ENCODE peak calls at places on chromosome 21, in nine cellular contexts. L, X, O, V, E, T, J, I and M are unnamed samples.

GRCh38 chr21:36854391-36854790 is 112.1 kb downstream of the HLCS start:
- DNase-seq in L (peak; percentile 55), J (peak; percentile 53), X (no peak), E (no peak), V (no peak), O (peak; percentile 53), T (peak; percentile 79), I (peak; percentile 40), M (no peak)

GRCh38 chr21:44510508-44511218 is 29.3 kb downstream of the KRTAP10-1 start:
- DNase-seq in O (peak; percentile 70), T (peak; percentile 79), V (peak; percentile 83), L (peak; percentile 41), X (peak; percentile 67), E (no peak), I (peak; percentile 63), J (peak; percentile 69), M (no peak)

GRCh38 chr21:32411366-32412161 is 942 bp upstream of the EVA1C start:
- DNase-seq in X (peak; percentile 96), O (peak; percentile 91), V (peak; percentile 60), I (peak; percentile 96), J (peak; percentile 75), T (peak; percentile 25), L (peak; percentile 92), E (peak; percentile 91), M (peak; percentile 68)

GRCh38 chr21:17231124-17231523 is 281.7 kb upstream of the CXADR start:
- DNase-seq in L (no peak), T (no peak), X (no peak), E (no peak), I (no peak), V (no peak), O (no peak), J (no peak), M (no peak)

GRCh38 chr21:44947111-44947929 is 7.5 kb downstream of the SLX9 start:
- DNase-seq in L (no peak), T (no peak), V (no peak), O (no peak), J (peak; percentile 70), X (peak; percentile 75), E (no peak), I (peak; percentile 66), M (no peak)

GRCh38 chr21:43611598-43612369 is 47.5 kb downstream of the HSF2BP start:
- DNase-seq in V (no peak), T (peak; percentile 73), X (peak; percentile 84), L (peak; percentile 75), O (peak; percentile 83), E (peak; percentile 53), I (peak; percentile 66), J (peak; percentile 79), M (no peak)

GRCh38 chr21:28228624-28228995 is 764.1 kb downstream of the LTN1 start:
- DNase-seq in E (no peak), J (no peak), O (no peak), V (no peak), X (no peak), L (no peak), T (no peak), I (no peak), M (no peak)

GRCh38 chr21:44403106-44404020 is 49.9 kb downstream of the TRPM2 start:
- DNase-seq in X (no peak), E (no peak), T (no peak), L (no peak), V (no peak), I (no peak), J (no peak), O (no peak), M (no peak)

GRCh38 chr21:33892853-33893252 is 22.8 kb downstream of the ATP5PO start:
- DNase-seq in X (no peak), V (no peak), J (no peak), E (no peak), L (no peak), I (no peak), T (peak; percentile 31), O (no peak), M (no peak)

GRCh38 chr21:33067457-33067856 is 2.5 kb upstream of the OLIG1 start:
- DNase-seq in X (no peak), E (no peak), I (no peak), L (no peak), J (no peak), T (no peak), V (no peak), O (no peak), M (no peak)

GRCh38 chr21:23725576-23725975 is 1881.7 kb downstream of the MRPL39 start:
- DNase-seq in J (no peak), L (no peak), T (peak; percentile 34), V (no peak), O (no peak), X (no peak), I (no peak), E (no peak), M (no peak)

GRCh38 chr21:21341041-21341440 is 342.8 kb downstream of the NCAM2 start:
- DNase-seq in O (no peak), J (no peak), I (no peak), T (no peak), L (no peak), X (no peak), V (no peak), E (no peak), M (no peak)

GRCh38 chr21:37341254-37341960 is 25.2 kb upstream of the DYRK1A start:
- DNase-seq in V (no peak), T (no peak), L (no peak), I (no peak), O (no peak), J (no peak), E (no peak), X (no peak), M (no peak)

GRCh38 chr21:43865471-43866181 is 603 bp downstream of the AGPAT3 start:
- DNase-seq in V (peak; percentile 38), O (peak; percentile 69), L (peak; percentile 20), X (peak; percentile 74), J (peak; percentile 46), T (peak; percentile 28), E (no peak), I (peak; percentile 59), M (peak; percentile 35)

GRCh38 chr21:25307489-25307888 is 299.8 kb downstream of the MRPL39 start:
- DNase-seq in L (no peak), E (no peak), I (no peak), X (no peak), V (no peak), T (no peak), J (no peak), O (no peak), M (no peak)

GRCh38 chr21:25459365-25459764 is 147.9 kb downstream of the MRPL39 start:
- DNase-seq in L (no peak), O (no peak), J (no peak), T (no peak), E (no peak), V (no peak), X (no peak), I (no peak), M (no peak)

GRCh38 chr21:40118527-40118926 is 251.3 kb downstream of the PCP4 start:
- DNase-seq in I (no peak), E (no peak), T (no peak), O (no peak), V (no peak), X (no peak), L (no peak), J (no peak), M (no peak)

GRCh38 chr21:40117236-40117635 is 250.0 kb downstream of the PCP4 start:
- DNase-seq in X (no peak), T (no peak), I (no peak), J (no peak), L (no peak), E (no peak), O (no peak), V (no peak), M (no peak)

GRCh38 chr21:40115775-40116174 is 248.5 kb downstream of the PCP4 start:
- DNase-seq in T (no peak), X (no peak), E (no peak), L (no peak), J (no peak), V (no peak), O (no peak), I (no peak), M (no peak)

DNA sequence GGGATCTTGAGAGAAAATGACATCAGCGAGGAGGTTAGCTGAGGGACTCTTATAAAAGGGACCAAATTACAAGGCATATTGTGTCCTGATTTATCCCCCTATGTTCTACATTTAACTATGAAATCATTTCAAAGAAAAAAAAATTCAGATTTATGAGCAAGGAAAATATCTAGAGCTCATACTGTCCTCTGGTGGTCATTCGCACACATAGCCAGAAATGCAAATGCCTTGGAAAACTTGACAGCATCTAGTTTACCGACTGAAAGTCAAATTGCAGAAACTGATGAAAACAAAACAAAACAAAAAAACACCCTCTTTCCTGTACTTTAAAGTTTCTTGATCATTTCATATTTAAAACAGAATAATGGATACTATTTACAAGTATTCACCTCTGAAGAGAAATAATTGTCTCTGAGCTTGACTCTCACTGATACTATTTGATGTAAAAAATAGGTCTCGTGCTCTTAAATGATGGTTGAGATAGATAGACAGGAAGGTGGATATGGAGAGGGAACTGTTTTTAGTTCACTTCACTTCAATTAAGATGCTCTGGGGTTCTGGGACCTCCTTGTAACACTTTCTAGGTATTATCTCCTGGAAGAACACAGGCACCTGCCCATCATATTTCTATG is 253.8 kb downstream of the PCP4 start:
- DNase-seq in T (peak; percentile 53), E (no peak), I (no peak), L (peak; percentile 8), V (no peak), O (no peak), X (no peak), J (peak; percentile 7), M (no peak)
- TF ChIP-seq CTCF in T (peak; percentile 41), E (peak; percentile 59), I (peak; percentile 72), L (peak; percentile 59), V (no peak), O (peak; percentile 56), X (peak; percentile 89), J (peak; percentile 64), M (no peak)

DNA sequence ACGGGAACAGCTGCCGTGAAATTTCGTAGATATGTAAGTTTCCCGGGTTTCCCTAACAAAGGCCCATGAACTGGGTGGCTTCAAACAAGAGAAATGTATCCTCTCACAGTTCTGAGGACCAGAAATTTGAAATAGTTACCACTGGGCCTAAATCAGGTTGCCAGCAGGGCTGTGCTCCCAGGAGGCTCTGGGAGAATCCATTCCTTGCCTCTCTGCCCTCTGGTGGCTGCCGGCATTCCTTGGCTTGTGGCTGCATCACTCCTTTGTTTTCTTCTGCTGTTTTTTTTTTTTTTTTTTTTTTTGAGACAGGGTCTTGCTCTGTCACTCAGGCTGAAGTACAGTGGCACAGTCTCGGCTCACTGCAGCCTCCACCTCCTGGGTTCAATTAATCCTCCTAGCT is 23.7 kb downstream of the UMODL1 start:
- DNase-seq in T (no peak), L (no peak), V (no peak), O (no peak), E (no peak), X (no peak), J (no peak), I (no peak), M (no peak)
- TF ChIP-seq CTCF in T (no peak), L (peak; percentile 2), V (no peak), O (no peak), E (no peak), X (no peak), J (no peak), I (no peak), M (no peak)

GRCh38 chr21:29335720-29336119 is 37.0 kb downstream of the BACH1 start:
- DNase-seq in V (no peak), O (no peak), X (no peak), J (peak; percentile 32), I (no peak), L (peak; percentile 39), E (no peak), T (no peak), M (no peak)
- TF ChIP-seq CTCF in V (no peak), O (no peak), X (no peak), J (no peak), I (no peak), L (no peak), E (no peak), T (no peak), M (no peak)

GRCh38 chr21:34945288-34945687 is 103.8 kb downstream of the RUNX1 start:
- DNase-seq in V (no peak), L (no peak), E (no peak), J (no peak), T (no peak), X (no peak), I (no peak), O (no peak), M (no peak)
- TF ChIP-seq CTCF in V (no peak), L (no peak), E (no peak), J (no peak), T (no peak), X (no peak), I (no peak), O (no peak), M (no peak)